ENCODE peak calls at places on chromosomes 11 and 22, in eight cellular contexts. V is lower lobe of right lung, H is neural progenitor cell, S is Caco-2, E is neuronal stem cell, Y is mucosa of descending colon, G is right lobe of liver, L is pancreas. A is an unnamed sample. For H3K36me3, the result is how much of the 10 kb centered on the place peaks cover.

GRCh38 chr22:50520826-50521453 is 4.5 kb downstream of the SCO2 start:
- DNase-seq in E (no peak), Y (no peak), H (no peak), V (no peak), L (no peak), S (no peak), G (no peak), A (no peak)

GRCh38 chr11:102010776-102011500 is 36.3 kb upstream of the CFAP300 start:
- DNase-seq in H (peak), V (peak), S (peak), G (no peak), L (no peak), E (peak), Y (peak), A (peak)

GRCh38 chr11:119101367-119101758 is 290 bp downstream of the DPAGT1 start:
- DNase-seq in V (no peak), L (no peak), G (no peak), Y (no peak), E (no peak), H (no peak), S (no peak), A (no peak)

GRCh38 chr11:131870305-131870704 is 499.9 kb downstream of the NTM start:
- DNase-seq in S (no peak), L (no peak), V (no peak), H (no peak), G (no peak), E (no peak), Y (no peak), A (no peak)

GRCh38 chr11:43282607-43283440 is 29.0 kb upstream of the API5 start:
- DNase-seq in Y (peak), L (peak), S (peak), G (peak), H (peak), E (peak), V (peak), A (no peak)

GRCh38 chr11:92528051-92528450 is 303.4 kb downstream of the FAT3 start:
- DNase-seq in Y (no peak), S (no peak), L (no peak), E (no peak), V (no peak), H (no peak), G (no peak), A (no peak)

GRCh38 chr11:110908401-110909106 is 196.3 kb upstream of the ARHGAP20 start:
- DNase-seq in G (no peak), L (no peak), E (no peak), Y (no peak), H (no peak), S (no peak), V (no peak), A (no peak)

GRCh38 chr11:11095971-11096370 is 238.1 kb upstream of the ZBED5 start:
- DNase-seq in E (no peak), S (no peak), L (no peak), G (no peak), V (no peak), Y (no peak), H (no peak), A (no peak)

GRCh38 chr11:41222236-41222635 is 237.2 kb downstream of the LRRC4C start:
- DNase-seq in E (no peak), H (no peak), S (no peak), G (no peak), Y (no peak), V (no peak), L (no peak), A (no peak)

GRCh38 chr11:47305734-47306483 is 36.0 kb downstream of the MADD start:
- DNase-seq in L (no peak), E (no peak), Y (no peak), V (no peak), G (no peak), S (no peak), H (no peak), A (peak)

GRCh38 chr11:104926771-104927470 is 28.7 kb upstream of the CASP12 start:
- DNase-seq in V (no peak), H (peak), L (no peak), S (no peak), Y (no peak), G (no peak), E (no peak), A (no peak)

GRCh38 chr22:39251762-39252460 is 7.1 kb upstream of the PDGFB start:
- DNase-seq in G (no peak), H (no peak), E (no peak), V (no peak), L (no peak), S (peak), Y (no peak), A (no peak)

GRCh38 chr22:23657712-23658111 is 25.6 kb upstream of the DRICH1 start:
- DNase-seq in S (no peak), H (no peak), G (no peak), E (no peak), Y (no peak), V (no peak), L (no peak), A (no peak)

GRCh38 chr22:44182591-44183588 is 2.2 kb downstream of the PARVG start:
- DNase-seq in S (no peak), Y (peak), V (peak), E (no peak), G (peak), L (peak), H (no peak), A (peak)

GRCh38 chr11:112525270-112525669 is 264.6 kb upstream of the PLET1 start:
- DNase-seq in S (no peak), G (no peak), H (no peak), L (no peak), Y (peak), E (no peak), V (peak), A (peak)

GRCh38 chr22:20741634-20742581 is 32.0 kb upstream of the SERPIND1 start:
- DNase-seq in G (no peak), H (peak), V (no peak), Y (peak), S (peak), E (peak), L (no peak), A (no peak)

GRCh38 chr11:36628765-36629199 is 30.7 kb upstream of the RAG2 start:
- DNase-seq in S (no peak), G (no peak), E (no peak), V (no peak), H (peak), Y (no peak), L (no peak), A (no peak)

GRCh38 chr22:19096555-19096954 is 25.7 kb downstream of the DGCR2 start:
- DNase-seq in L (no peak), V (no peak), G (no peak), Y (no peak), S (no peak), E (no peak), H (no peak), A (no peak)

GRCh38 chr22:39658367-39658766 is 87.8 kb downstream of the CACNA1I start:
- DNase-seq in S (no peak), E (no peak), G (no peak), L (no peak), H (no peak), Y (no peak), V (no peak), A (no peak)

GRCh38 chr11:92552942-92553341 is 328.3 kb downstream of the FAT3 start:
- DNase-seq in V (no peak), Y (no peak), L (no peak), S (no peak), E (no peak), H (no peak), G (no peak), A (no peak)

DNA sequence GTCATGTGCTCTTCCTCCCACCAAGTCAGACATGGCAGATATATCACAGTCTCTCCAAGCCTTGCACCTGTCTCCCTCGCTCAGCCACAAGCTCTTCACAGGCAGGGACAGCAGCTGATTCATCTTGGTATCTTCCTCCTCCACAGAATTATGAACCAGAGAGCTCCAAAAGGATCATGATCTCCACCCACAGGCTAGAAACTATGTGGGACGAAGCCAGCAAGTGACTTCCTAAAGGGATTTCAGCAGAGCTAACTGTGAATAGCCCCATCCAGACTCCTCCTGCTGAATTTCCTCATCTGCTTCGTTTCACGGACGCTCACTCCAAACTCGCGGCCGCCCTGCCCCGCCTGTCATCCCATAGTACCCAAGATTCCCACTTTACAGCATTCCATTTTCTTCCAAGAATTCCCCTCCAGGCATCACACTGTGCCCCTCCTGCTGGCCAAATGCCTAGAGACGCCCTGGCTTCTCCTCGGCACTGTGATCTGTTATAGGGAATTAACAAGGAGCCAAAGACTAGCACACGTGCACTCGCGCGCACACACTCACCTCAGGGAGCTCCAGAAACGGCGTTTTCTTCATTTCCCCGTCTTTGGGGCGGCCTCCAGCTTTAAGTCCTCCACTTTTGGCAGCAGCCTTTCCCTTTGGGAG is 35.7 kb downstream of the SPATA19 start:
- DNase-seq in G (no peak), S (no peak), L (no peak), H (peak), E (no peak), V (no peak), Y (no peak), A (no peak)
- H3K36me3 ChIP-seq in G (under half), S (under half), L (under half), H (under half), E (under half), V (under half), Y (under half), A (under half)

DNA sequence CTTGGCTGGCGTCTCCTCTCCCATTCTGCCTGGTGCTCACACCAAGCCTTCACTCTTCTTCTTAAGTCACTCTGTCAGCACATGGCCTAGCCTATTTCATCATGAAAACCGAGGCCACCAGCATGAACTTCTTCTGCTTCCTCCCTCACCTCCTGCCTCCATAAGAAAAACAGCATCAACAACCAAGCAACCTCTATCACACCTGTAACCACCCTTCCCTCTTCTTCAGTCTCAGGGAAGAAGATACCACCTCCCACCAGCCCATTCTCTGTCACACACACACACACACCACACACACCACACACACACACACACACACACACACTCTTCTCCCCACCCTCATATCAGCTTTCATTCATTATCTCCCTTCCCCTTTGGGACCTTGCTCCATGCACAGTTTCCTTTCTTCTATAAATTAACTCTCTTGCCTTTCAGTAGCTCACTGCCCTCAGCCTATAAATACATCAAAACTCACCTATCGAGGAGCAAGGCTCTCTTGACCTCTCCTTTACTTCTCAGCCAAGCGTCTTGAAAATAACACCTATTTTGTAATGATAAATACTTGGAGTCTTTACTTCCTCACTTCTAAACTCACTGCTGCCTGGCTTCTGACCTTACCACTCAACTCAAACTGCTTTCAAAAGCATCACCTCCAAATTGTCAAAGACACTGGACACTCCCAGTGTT is 36.5 kb downstream of the SC5D start:
- DNase-seq in H (no peak), S (no peak), Y (no peak), L (no peak), G (no peak), E (no peak), V (no peak), A (no peak)
- H3K4me3 ChIP-seq in H (no peak), S (no peak), Y (no peak), L (no peak), G (no peak), E (no peak), V (no peak), A (no peak)

GRCh38 chr11:72229336-72229924 is 4.9 kb downstream of the INPPL1 start:
- DNase-seq in S (no peak), V (no peak), H (no peak), G (no peak), E (no peak), Y (no peak), L (no peak), A (no peak)
- H3K36me3 ChIP-seq in S (under half), V (half or more), H (under half), G (half or more), E (half or more), Y (under half), L (under half), A (under half)

GRCh38 chr11:126502982-126503381 is 147.5 kb downstream of the ST3GAL4 start:
- DNase-seq in Y (no peak), S (no peak), L (no peak), H (no peak), V (no peak), E (no peak), G (no peak), A (no peak)
- H3K4me3 ChIP-seq in Y (no peak), S (no peak), L (no peak), H (no peak), V (no peak), E (no peak), G (no peak), A (no peak)

GRCh38 chr11:19952101-19952605 is 208.1 kb downstream of the DBX1 start:
- DNase-seq in V (no peak), S (peak), E (no peak), L (no peak), Y (no peak), G (no peak), H (no peak), A (no peak)

GRCh38 chr11:19953909-19954308 is 206.4 kb downstream of the DBX1 start:
- DNase-seq in V (no peak), H (peak), Y (no peak), G (no peak), E (no peak), L (no peak), S (peak), A (no peak)

GRCh38 chr11:19954899-19955298 is 205.4 kb downstream of the DBX1 start:
- DNase-seq in Y (no peak), S (no peak), G (peak), E (no peak), L (no peak), V (no peak), H (no peak), A (no peak)

GRCh38 chr11:19953342-19953741 is 206.9 kb downstream of the DBX1 start:
- DNase-seq in G (no peak), H (peak), E (no peak), V (no peak), S (no peak), L (no peak), Y (no peak), A (no peak)

GRCh38 chr11:19951558-19952083 is 208.7 kb downstream of the DBX1 start:
- DNase-seq in E (peak), S (peak), H (peak), V (no peak), Y (peak), L (no peak), G (no peak), A (no peak)
- H3K36me3 ChIP-seq in E (under half), S (under half), H (under half), V (under half), Y (under half), L (under half), G (under half), A (under half)

GRCh38 chr11:128684582-128685382 is 9.1 kb upstream of the FLI1 start:
- DNase-seq in L (no peak), H (peak), G (peak), Y (no peak), S (no peak), V (peak), E (no peak), A (no peak)
- H3K4me3 ChIP-seq in L (no peak), H (no peak), G (no peak), Y (no peak), S (no peak), V (peak), E (no peak), A (no peak)

GRCh38 chr22:36362819-36363377 is 24.9 kb downstream of the MYH9 start:
- DNase-seq in H (no peak), Y (no peak), S (no peak), V (no peak), L (no peak), E (no peak), G (no peak), A (no peak)
- H3K36me3 ChIP-seq in H (under half), Y (under half), S (under half), V (under half), L (under half), E (under half), G (under half), A (under half)

DNA sequence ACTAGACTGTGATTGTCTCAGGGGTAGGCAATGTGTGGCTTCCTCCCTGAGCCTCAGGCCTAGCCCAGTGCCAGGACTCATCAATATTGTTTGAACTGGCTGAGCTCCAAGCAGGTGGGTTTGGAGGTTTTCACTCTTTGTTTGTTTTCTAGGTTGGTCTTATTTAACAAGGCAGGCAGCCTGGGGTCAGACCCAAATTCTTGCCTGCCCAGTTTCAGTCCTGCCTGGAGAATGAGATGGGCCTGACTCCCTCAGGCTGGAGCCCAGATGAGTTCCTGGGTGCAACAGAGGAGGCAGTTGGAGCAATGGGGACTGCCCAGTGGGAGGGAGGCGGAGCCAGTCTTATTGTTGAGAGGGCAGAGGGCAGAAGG is 28.3 kb upstream of the TP53I11 start:
- DNase-seq in V (peak), S (peak), Y (peak), G (peak), E (no peak), H (no peak), L (no peak), A (no peak)
- H3K4me3 ChIP-seq in V (no peak), S (no peak), Y (no peak), G (no peak), E (no peak), H (no peak), L (no peak), A (no peak)

GRCh38 chr22:48715511-48715910 is 1112.2 kb downstream of the BRD1 start:
- DNase-seq in L (peak), H (no peak), S (no peak), G (peak), Y (no peak), V (no peak), E (no peak), A (peak)

GRCh38 chr22:48719978-48720661 is 1107.6 kb downstream of the BRD1 start:
- DNase-seq in E (no peak), H (peak), Y (no peak), S (no peak), G (peak), L (no peak), V (no peak), A (peak)

GRCh38 chr22:48717076-48717810 is 1110.4 kb downstream of the BRD1 start:
- DNase-seq in Y (no peak), E (no peak), L (peak), V (no peak), G (peak), H (no peak), S (no peak), A (peak)

GRCh38 chr22:48718818-48719500 is 1108.7 kb downstream of the BRD1 start:
- DNase-seq in L (peak), V (no peak), Y (no peak), H (no peak), E (no peak), G (peak), S (no peak), A (peak)

DNA sequence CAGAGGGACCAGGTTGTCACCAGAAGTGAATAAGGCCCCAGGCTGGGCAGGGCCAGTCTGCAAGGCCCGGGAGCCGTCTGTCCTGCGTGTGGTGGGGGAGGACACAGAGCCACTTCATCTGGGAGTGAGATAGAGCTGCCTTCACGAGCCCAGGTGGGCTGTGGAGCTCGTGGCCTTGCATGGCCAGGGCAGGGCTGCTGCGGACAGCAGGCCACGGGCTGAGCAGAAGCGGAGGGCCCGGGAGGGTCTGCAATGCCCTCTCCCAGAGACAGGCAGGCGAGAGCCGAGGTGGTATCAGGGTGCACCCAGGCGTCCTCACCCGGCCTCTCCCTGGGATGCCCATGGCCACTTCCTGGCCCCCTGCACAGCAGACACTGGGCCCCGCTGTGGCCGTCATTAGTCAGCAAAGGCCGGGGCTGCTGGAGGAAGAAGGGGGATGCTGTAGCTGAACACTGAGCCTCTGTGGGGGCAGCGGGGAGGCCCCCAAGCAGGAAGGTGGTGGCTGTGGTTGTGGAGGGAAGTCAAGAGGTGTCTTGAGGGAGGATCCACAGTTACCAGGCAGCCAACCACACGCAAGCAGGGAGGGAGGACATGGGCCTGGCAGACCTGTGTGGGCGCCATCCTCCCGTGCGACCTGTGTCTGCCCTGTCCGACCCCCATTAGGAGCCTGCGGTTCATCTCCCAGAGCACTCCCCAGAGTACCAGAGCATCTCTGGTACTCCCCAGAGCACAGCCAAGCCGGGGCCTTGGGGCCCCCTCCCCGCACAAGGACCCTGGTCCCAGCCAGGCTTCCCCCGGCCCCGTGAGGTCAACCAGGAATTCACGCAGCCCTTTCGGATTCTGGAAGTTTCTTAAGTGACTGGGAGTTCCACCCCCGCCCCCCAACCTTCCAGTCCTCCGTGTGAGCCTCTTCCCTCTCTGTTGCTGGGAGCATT is 1109.5 kb downstream of the BRD1 start:
- DNase-seq in E (no peak), L (peak), Y (no peak), S (no peak), H (no peak), G (peak), V (no peak), A (peak)
- H3K36me3 ChIP-seq in E (under half), L (under half), Y (under half), S (under half), H (under half), G (under half), V (under half), A (under half)

DNA sequence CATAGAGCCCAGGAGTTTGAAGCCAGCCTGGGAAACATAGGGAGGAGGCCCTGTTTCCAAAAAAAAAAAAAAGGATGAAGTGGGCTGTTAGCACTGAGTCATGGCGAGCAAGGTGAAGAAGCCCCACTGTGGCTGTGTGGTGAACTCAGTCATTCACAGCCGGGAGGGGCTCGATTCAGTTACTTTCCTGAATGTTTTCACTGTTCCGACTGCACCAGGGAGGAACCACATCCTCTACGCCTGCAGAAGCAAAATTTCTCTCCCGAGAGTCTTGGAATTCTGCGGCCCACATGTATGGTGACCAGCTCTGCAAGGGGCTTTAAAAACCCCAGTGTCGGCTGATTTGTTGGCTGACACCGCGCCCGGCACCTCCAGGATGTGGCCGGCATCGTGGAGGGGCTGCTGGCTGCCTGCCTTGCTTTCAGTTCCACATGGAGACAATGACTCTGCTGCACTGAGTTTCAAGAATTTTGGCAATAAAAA is 27.8 kb upstream of the GRAMD4 start:
- DNase-seq in L (peak), V (peak), E (no peak), G (no peak), S (no peak), H (peak), Y (peak), A (peak)
- H3K4me3 ChIP-seq in L (no peak), V (peak), E (no peak), G (no peak), S (no peak), H (no peak), Y (no peak), A (no peak)